ENCODE peak calls at places on chromosomes 13 and 19, in four cellular contexts. S, A, E and C are unnamed samples.
A peak's percentile ranks its signal among the peaks of the same experiment; 100 is the strongest.

GRCh38 chr13:79379274-79379673 is 26.8 kb downstream of the RBM26 start:
- DNase-seq in S (no peak), A (no peak), E (no peak), C (no peak)

GRCh38 chr13:99178636-99179035 is 22.0 kb upstream of the UBAC2 start:
- DNase-seq in S (no peak), A (no peak), E (no peak), C (no peak)

GRCh38 chr13:112971288-112971643 is 2.3 kb downstream of the MCF2L start:
- DNase-seq in S (no peak), A (no peak), E (no peak), C (no peak)

GRCh38 chr19:29665826-29666633 is 769 bp downstream of the PLEKHF1 start:
- DNase-seq in S (no peak), A (no peak), E (no peak), C (peak; percentile 70)

GRCh38 chr19:58406818-58407657 is 1.4 kb upstream of the ZNF584 start:
- DNase-seq in S (no peak), A (no peak), E (peak; percentile 58), C (no peak)

GRCh38 chr13:34465423-34465922 is 476.6 kb upstream of the NBEA start:
- DNase-seq in S (no peak), A (no peak), E (no peak), C (no peak)

GRCh38 chr13:112759053-112759452 is 69.2 kb downstream of the ATP11A start:
- DNase-seq in S (no peak), A (no peak), E (no peak), C (no peak)

GRCh38 chr13:100734194-100734720 is 59.7 kb upstream of the TMTC4 start:
- DNase-seq in S (no peak), A (no peak), E (peak; percentile 97), C (no peak)

GRCh38 chr19:51471527-51471926 is 6.8 kb upstream of the CEACAM18 start:
- DNase-seq in S (no peak), A (no peak), E (no peak), C (no peak)

GRCh38 chr19:44723952-44724319 is 24.6 kb upstream of the BCL3 start:
- DNase-seq in S (peak; percentile 68), A (peak; percentile 86), E (peak; percentile 64), C (peak; percentile 87)

GRCh38 chr13:44879452-44880058 is 109.7 kb downstream of the NUFIP1 start:
- DNase-seq in S (peak; percentile 40), A (no peak), E (no peak), C (peak; percentile 18)

GRCh38 chr19:38729653-38730469 is 14.4 kb downstream of the CAPN12 start:
- DNase-seq in S (peak; percentile 24), A (peak; percentile 66), E (peak; percentile 57), C (peak; percentile 91)

GRCh38 chr13:44710576-44710975 is 134.4 kb upstream of the TSC22D1 start:
- DNase-seq in S (peak; percentile 73), A (no peak), E (no peak), C (no peak)

GRCh38 chr19:19115954-19116353 is 22.3 kb downstream of the TMEM161A start:
- DNase-seq in S (no peak), A (peak; percentile 66), E (peak; percentile 45), C (peak; percentile 72)

GRCh38 chr19:23436318-23436717 is 41.0 kb upstream of the ZNF91 start:
- DNase-seq in S (no peak), A (peak; percentile 10), E (no peak), C (no peak)

GRCh38 chr19:35118268-35119026 is 2.8 kb downstream of the FXYD3 start:
- DNase-seq in S (no peak), A (no peak), E (no peak), C (no peak)

GRCh38 chr13:39302855-39303254 is 264.6 kb downstream of the NHLRC3 start:
- DNase-seq in S (no peak), A (no peak), E (no peak), C (no peak)

GRCh38 chr13:50074843-50075242 is 59.6 kb downstream of the KCNRG start:
- DNase-seq in S (no peak), A (no peak), E (no peak), C (no peak)

GRCh38 chr13:41017153-41017552 is 2.0 kb downstream of the ELF1 start:
- DNase-seq in S (no peak), A (no peak), E (no peak), C (no peak)

GRCh38 chr13:110812111-110812868 is 98.8 kb downstream of the ING1 start:
- DNase-seq in S (no peak), A (no peak), E (no peak), C (no peak)

GRCh38 chr13:110263906-110264305 is 43.1 kb downstream of the COL4A1 start:
- DNase-seq in S (no peak), A (no peak), E (no peak), C (no peak)

GRCh38 chr19:34925278-34925855 is 1.3 kb upstream of the ZNF30 start:
- DNase-seq in S (no peak), A (no peak), E (no peak), C (no peak)

GRCh38 chr13:111337206-111337605 is 16.8 kb downstream of the TEX29 start:
- DNase-seq in S (no peak), A (no peak), E (no peak), C (no peak)

GRCh38 chr13:99370476-99371272 is 63.5 kb upstream of the GPR183 start:
- DNase-seq in S (no peak), A (no peak), E (no peak), C (no peak)

GRCh38 chr19:280541-281007 is 10.6 kb downstream of the PLPP2 start:
- DNase-seq in S (no peak), A (peak; percentile 56), E (no peak), C (no peak)

GRCh38 chr13:42926043-42926442 is 66.0 kb downstream of the EPSTI1 start:
- DNase-seq in S (no peak), A (no peak), E (no peak), C (no peak)

GRCh38 chr13:26471807-26472206 is 85.7 kb upstream of the WASF3 start:
- DNase-seq in S (no peak), A (no peak), E (no peak), C (no peak)

GRCh38 chr19:4058696-4059492 is 7.8 kb downstream of the ZBTB7A start:
- DNase-seq in S (no peak), A (peak; percentile 52), E (no peak), C (no peak)
- TF ChIP-seq ELF1 in S (no peak), A (no peak), E (no peak), C (no peak)

GRCh38 chr19:36245210-36246005 is 30.5 kb downstream of the ZNF146 start:
- DNase-seq in S (no peak), A (no peak), E (no peak), C (peak; percentile 87)
- H3K4me3 ChIP-seq in S (no peak overlapping the region), A (no peak overlapping the region), E (no peak overlapping the region), C (peak overlapping the region; percentile 44)

GRCh38 chr19:21765151-21765550 is 2.2 kb downstream of the ZNF100 start:
- DNase-seq in S (peak; percentile 2), A (peak; percentile 11), E (no peak), C (no peak)
- TF ChIP-seq ELF1 in S (no peak), A (no peak), E (no peak), C (no peak)

DNA sequence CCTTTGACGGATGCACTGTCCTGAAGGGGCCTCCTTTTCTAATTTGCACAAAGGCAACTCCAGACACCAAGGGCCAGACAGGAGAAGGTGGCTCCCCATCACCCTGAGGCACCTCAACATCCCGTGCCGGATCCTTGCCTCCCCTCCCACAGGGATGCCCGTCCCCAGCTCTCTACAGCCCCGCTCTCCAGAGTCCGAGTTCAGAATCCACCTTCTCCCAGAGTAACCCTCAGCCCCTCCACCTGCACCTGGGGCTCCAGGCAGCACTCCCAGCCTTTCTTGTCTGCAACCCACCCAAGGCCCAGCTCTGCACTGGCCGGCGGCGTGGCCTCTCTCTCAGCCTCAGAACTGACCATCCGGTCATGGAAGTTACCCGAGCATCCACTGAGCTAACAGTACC is 4.8 kb downstream of the NDUFB7 start:
- DNase-seq in S (no peak), A (no peak), E (no peak), C (no peak)
- H3K4me3 ChIP-seq in S (no peak overlapping the region), A (no peak overlapping the region), E (no peak overlapping the region), C (no peak overlapping the region)

GRCh38 chr19:45863840-45864628 is at the start of gene FOXA3:
- DNase-seq in S (no peak), A (peak; percentile 94), E (peak; percentile 64), C (peak; percentile 87)
- TF ChIP-seq ELF1 in S (no peak), A (no peak), E (no peak), C (no peak)

GRCh38 chr19:12187625-12188024 is 24.7 kb downstream of the ZNF136 start:
- DNase-seq in S (no peak), A (no peak), E (no peak), C (no peak)
- H3K4me3 ChIP-seq in S (no peak overlapping the region), A (no peak overlapping the region), E (no peak overlapping the region), C (peak overlapping the region; percentile 1)

GRCh38 chr19:8305798-8306197 is 2.4 kb downstream of the CD320 start:
- DNase-seq in S (no peak), A (no peak), E (no peak), C (no peak)
- TF ChIP-seq ELF1 in S (no peak), A (no peak), E (no peak), C (no peak)

DNA sequence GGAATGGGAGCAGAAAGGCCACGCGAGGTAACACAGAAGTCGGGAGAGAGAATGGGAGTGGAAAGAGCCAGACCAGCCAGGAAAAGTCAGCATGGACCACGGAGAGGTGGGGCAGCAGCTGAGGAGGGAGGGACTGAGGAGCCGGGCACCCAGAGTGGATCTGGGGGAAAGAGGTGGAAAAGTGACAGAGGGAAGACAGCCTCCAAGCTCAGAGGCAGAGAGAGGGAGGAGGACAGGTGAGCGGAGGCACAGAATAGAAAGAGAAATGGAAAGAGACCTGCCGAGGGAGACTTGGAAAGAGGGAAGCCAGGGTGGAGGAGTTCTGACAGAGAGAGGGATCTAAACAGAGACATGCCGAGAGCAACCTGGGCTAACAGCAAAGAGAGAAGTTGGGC is 1.6 kb downstream of the GRIK5 start:
- DNase-seq in S (no peak), A (no peak), E (no peak), C (no peak)
- H3K4me3 ChIP-seq in S (no peak overlapping the region), A (no peak overlapping the region), E (no peak overlapping the region), C (peak overlapping the region; percentile 47)

DNA sequence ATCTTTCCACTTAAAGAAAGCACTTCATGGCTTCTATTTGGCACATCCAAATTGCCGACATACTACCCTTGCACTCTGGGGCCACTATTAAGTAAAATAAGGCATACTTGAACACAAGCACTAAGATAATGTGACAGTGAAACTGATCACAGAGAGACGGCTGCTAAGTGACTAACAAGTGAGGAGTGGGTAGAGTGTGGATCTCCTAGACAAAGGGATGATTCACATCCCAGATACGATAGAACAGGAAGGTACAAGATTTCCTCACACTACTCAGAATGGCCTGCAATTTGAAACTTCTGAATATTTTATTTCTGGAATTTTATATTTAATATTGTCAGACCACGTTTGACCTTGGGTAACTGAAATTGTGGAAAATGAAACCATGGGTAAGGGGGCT is 1721.8 kb upstream of the SPRY2 start:
- DNase-seq in S (no peak), A (no peak), E (no peak), C (no peak)
- TF ChIP-seq ELF1 in S (no peak), A (no peak), E (no peak), C (no peak)

GRCh38 chr19:6457958-6458694 is 1.5 kb downstream of the SLC25A23 start:
- DNase-seq in S (no peak), A (peak; percentile 79), E (no peak), C (no peak)
- H3K4me3 ChIP-seq in S (peak overlapping the region; percentile 66), A (peak overlapping the region; percentile 77), E (no peak overlapping the region), C (peak overlapping the region; percentile 84)